ENCODE peak calls at places on chromosomes 1 and 21, in four cellular contexts. P is stomach; O is epithelial cell of prostate; E is activated CD4-positive, alpha-beta T cell treated with anti-CD3 and anti-CD28 coated beads for 24 hours. N is an unnamed sample.

GRCh38 chr1:27152004-27152828 is 2.7 kb downstream of the SLC9A1 start:
- DNase-seq in P (no peak), O (no peak), E (no peak), N (no peak)

GRCh38 chr1:168939131-168939946 is 167.2 kb upstream of the ATP1B1 start:
- DNase-seq in O (no peak), E (no peak), P (no peak), N (no peak)

GRCh38 chr1:221543529-221544120 is 198.3 kb downstream of the DUSP10 start:
- DNase-seq in E (no peak), P (no peak), O (no peak), N (peak)

GRCh38 chr1:29518183-29518835 is 282.0 kb downstream of the PTPRU start:
- DNase-seq in P (peak), E (no peak), O (no peak), N (no peak)

GRCh38 chr1:45644661-45645060 is 20.8 kb upstream of the CCDC17 start:
- DNase-seq in E (no peak), P (no peak), O (no peak), N (no peak)

GRCh38 chr1:207981976-207982375 is 71.1 kb upstream of the CD34 start:
- DNase-seq in O (no peak), P (no peak), E (no peak), N (no peak)

GRCh38 chr21:15211491-15212133 is 146.8 kb upstream of the NRIP1 start:
- DNase-seq in P (no peak), E (no peak), O (no peak), N (no peak)

GRCh38 chr1:13706058-13706457 is 6.1 kb downstream of the PRDM2 start:
- DNase-seq in E (no peak), P (no peak), O (no peak), N (no peak)

GRCh38 chr1:206685749-206686485 is 1.2 kb downstream of the MAPKAPK2 start:
- DNase-seq in O (peak), P (peak), E (no peak), N (peak)

GRCh38 chr1:10803971-10804820 is 7.8 kb upstream of the CASZ1 start:
- DNase-seq in P (peak), E (no peak), O (peak), N (no peak)

GRCh38 chr1:156100205-156100995 is 14.1 kb upstream of the LMNA start:
- DNase-seq in O (no peak), E (no peak), P (no peak), N (no peak)

GRCh38 chr1:1206376-1207253 is at the start of gene TNFRSF18:
- DNase-seq in E (no peak), O (no peak), P (peak), N (no peak)

GRCh38 chr1:14765773-14766172 is 167.3 kb downstream of the KAZN start:
- DNase-seq in O (peak), P (no peak), E (no peak), N (no peak)

GRCh38 chr1:99685516-99686180 is 39.7 kb downstream of the PALMD start:
- DNase-seq in O (peak), P (peak), E (peak), N (peak)

GRCh38 chr1:88595355-88595754 is 88.7 kb upstream of the PKN2 start:
- DNase-seq in E (no peak), O (no peak), P (no peak), N (peak)

GRCh38 chr21:42524341-42525227 is 10.9 kb downstream of the SLC37A1 start:
- DNase-seq in O (no peak), P (peak), E (no peak), N (peak)

GRCh38 chr1:92486251-92487077 is at the start of gene GFI1:
- DNase-seq in P (peak), O (no peak), E (peak), N (no peak)

GRCh38 chr1:155261401-155261887 is 716 bp downstream of the SCAMP3 start:
- DNase-seq in P (no peak), E (no peak), O (no peak), N (no peak)

GRCh38 chr1:202888204-202888506 is 794 bp downstream of the RABIF start:
- DNase-seq in E (no peak), O (no peak), P (no peak), N (peak)

GRCh38 chr1:180243517-180244221 is 13.6 kb downstream of the LHX4 start:
- DNase-seq in O (no peak), E (no peak), P (no peak), N (no peak)

GRCh38 chr1:166432655-166433054 is 265.9 kb upstream of the FAM78B start:
- DNase-seq in P (no peak), E (no peak), O (no peak), N (no peak)

GRCh38 chr1:11730429-11730861 is 5.5 kb upstream of the AGTRAP start:
- DNase-seq in O (no peak), P (no peak), E (no peak), N (no peak)

GRCh38 chr1:213201380-213202155 is 150.5 kb downstream of the RPS6KC1 start:
- DNase-seq in P (no peak), O (no peak), E (no peak), N (peak)

GRCh38 chr1:244239261-244239770 is 188.2 kb downstream of the ZBTB18 start:
- DNase-seq in O (peak), P (no peak), E (no peak), N (peak)

GRCh38 chr1:243490748-243491686 is 235.2 kb downstream of the SDCCAG8 start:
- DNase-seq in O (no peak), P (no peak), E (no peak), N (peak)

GRCh38 chr1:233359431-233359830 is 31.9 kb downstream of the MAP3K21 start:
- DNase-seq in O (no peak), E (no peak), P (peak), N (no peak)

GRCh38 chr1:235825229-235825628 is 41.5 kb downstream of the LYST start:
- DNase-seq in O (no peak), E (no peak), P (no peak), N (no peak)

GRCh38 chr1:108816049-108816882 is 40.6 kb downstream of the AKNAD1 start:
- DNase-seq in E (no peak), O (no peak), P (peak), N (peak)

GRCh38 chr1:17128361-17128760 is 9.1 kb upstream of the PADI2 start:
- DNase-seq in P (no peak), E (no peak), O (peak), N (peak)

GRCh38 chr1:66360285-66360724 is 173.6 kb upstream of the SGIP1 start:
- DNase-seq in P (no peak), E (no peak), O (no peak), N (no peak)

GRCh38 chr1:19786988-19787423 is 12.7 kb downstream of the TMCO4 start:
- DNase-seq in P (peak), E (no peak), O (no peak), N (no peak)

N was measured in fibroblast of mammary gland.